ENCODE peak calls at places on chromosomes 16 and 17, in six cellular contexts. One of them, this sample, is unnamed.

GRCh38 chr17:30104575-30105339 is 11.9 kb upstream of the NSRP1 start:
- DNase-seq in fibroblast of pulmonary artery: peak; percentile 92
- DNase-seq in heart right ventricle: peak; percentile 84
- DNase-seq in adrenal gland: peak; percentile 81
- DNase-seq in BJ: no peak
- DNase-seq in coronary artery: peak; percentile 79
- DNase-seq in this sample: peak; percentile 78

GRCh38 chr17:7262192-7263070 is at the start of gene CLDN7:
- DNase-seq in heart right ventricle: no peak
- DNase-seq in BJ: no peak
- DNase-seq in fibroblast of pulmonary artery: no peak
- DNase-seq in coronary artery: no peak
- DNase-seq in adrenal gland: no peak
- DNase-seq in this sample: peak; percentile 26

GRCh38 chr17:3912827-3913226 is 3.4 kb downstream of the P2RX1 start:
- DNase-seq in coronary artery: no peak
- DNase-seq in heart right ventricle: no peak
- DNase-seq in fibroblast of pulmonary artery: no peak
- DNase-seq in BJ: no peak
- DNase-seq in adrenal gland: no peak
- DNase-seq in this sample: no peak

GRCh38 chr17:37643829-37644228 is 583 bp upstream of the DDX52 start:
- DNase-seq in BJ: no peak
- DNase-seq in coronary artery: no peak
- DNase-seq in heart right ventricle: no peak
- DNase-seq in adrenal gland: peak; percentile 33
- DNase-seq in fibroblast of pulmonary artery: peak; percentile 28
- DNase-seq in this sample: no peak

GRCh38 chr17:76725580-76726230 is 701 bp downstream of the JMJD6 start:
- DNase-seq in fibroblast of pulmonary artery: peak; percentile 28
- DNase-seq in adrenal gland: peak; percentile 92
- DNase-seq in coronary artery: peak; percentile 91
- DNase-seq in heart right ventricle: peak; percentile 85
- DNase-seq in BJ: no peak
- DNase-seq in this sample: no peak

GRCh38 chr17:50295021-50295420 is 20.8 kb downstream of the TMEM92 start:
- DNase-seq in adrenal gland: no peak
- DNase-seq in heart right ventricle: no peak
- DNase-seq in coronary artery: no peak
- DNase-seq in BJ: no peak
- DNase-seq in fibroblast of pulmonary artery: no peak
- DNase-seq in this sample: no peak

GRCh38 chr17:62657664-62658063 is 30.2 kb downstream of the MRC2 start:
- DNase-seq in fibroblast of pulmonary artery: no peak
- DNase-seq in adrenal gland: no peak
- DNase-seq in heart right ventricle: no peak
- DNase-seq in coronary artery: no peak
- DNase-seq in BJ: no peak
- DNase-seq in this sample: no peak

GRCh38 chr16:21703589-21704174 is 39.9 kb downstream of the OTOA start:
- DNase-seq in coronary artery: no peak
- DNase-seq in heart right ventricle: no peak
- DNase-seq in BJ: no peak
- DNase-seq in fibroblast of pulmonary artery: no peak
- DNase-seq in adrenal gland: no peak
- DNase-seq in this sample: no peak

GRCh38 chr17:47318197-47318918 is 5.4 kb upstream of the EFCAB13 start:
- DNase-seq in coronary artery: no peak
- DNase-seq in adrenal gland: no peak
- DNase-seq in fibroblast of pulmonary artery: no peak
- DNase-seq in heart right ventricle: no peak
- DNase-seq in BJ: no peak
- DNase-seq in this sample: no peak
- TF ChIP-seq CTCF in coronary artery: no peak
- TF ChIP-seq CTCF in adrenal gland: no peak
- TF ChIP-seq CTCF in fibroblast of pulmonary artery: no peak
- TF ChIP-seq CTCF in heart right ventricle: no peak
- TF ChIP-seq CTCF in BJ: no peak
- TF ChIP-seq CTCF in this sample: no peak

GRCh38 chr17:39153541-39154111 is 2.2 kb upstream of the PLXDC1 start:
- DNase-seq in fibroblast of pulmonary artery: peak; percentile 90
- DNase-seq in BJ: peak; percentile 43
- DNase-seq in coronary artery: peak; percentile 96
- DNase-seq in adrenal gland: peak; percentile 94
- DNase-seq in heart right ventricle: peak; percentile 95
- DNase-seq in this sample: peak; percentile 95
- TF ChIP-seq CTCF in fibroblast of pulmonary artery: peak; percentile 25
- TF ChIP-seq CTCF in BJ: peak; percentile 13
- TF ChIP-seq CTCF in coronary artery: no peak
- TF ChIP-seq CTCF in adrenal gland: peak; percentile 40
- TF ChIP-seq CTCF in heart right ventricle: peak; percentile 16
- TF ChIP-seq CTCF in this sample: no peak

DNA sequence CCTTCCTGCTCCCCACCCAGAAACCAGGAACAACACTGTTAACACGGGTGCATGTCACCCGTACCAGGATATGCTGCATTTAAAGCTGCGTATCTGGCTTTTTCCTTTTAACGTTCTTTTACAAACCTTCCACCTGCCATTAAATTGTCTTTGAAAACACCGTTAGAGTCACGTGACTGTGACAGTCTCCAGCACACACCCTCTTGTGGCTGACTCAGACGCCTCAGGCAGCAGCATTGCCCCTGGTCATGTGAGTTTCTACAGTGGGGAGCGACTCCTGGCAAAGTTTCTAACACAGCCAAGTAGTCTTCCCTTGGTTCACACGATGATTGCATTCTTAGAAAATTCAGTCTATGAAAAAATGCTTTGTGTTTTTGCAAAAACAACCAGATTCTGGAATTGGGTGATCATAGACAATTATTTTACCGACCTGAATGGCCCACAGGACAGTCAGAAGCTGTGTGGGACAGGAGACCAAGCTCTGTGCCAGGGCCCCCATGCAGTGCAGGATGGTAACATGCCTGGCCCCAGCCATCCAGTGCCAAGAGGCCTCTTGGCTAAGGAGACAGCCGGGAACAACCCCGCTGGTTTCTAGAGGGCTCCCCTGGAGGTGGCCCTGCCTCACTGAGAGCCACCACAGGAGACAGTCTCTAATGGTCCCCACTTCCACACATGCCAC is 199.1 kb downstream of the KATNIP start:
- DNase-seq in coronary artery: no peak
- DNase-seq in fibroblast of pulmonary artery: peak; percentile 65
- DNase-seq in adrenal gland: peak; percentile 29
- DNase-seq in BJ: peak; percentile 85
- DNase-seq in heart right ventricle: peak; percentile 20
- DNase-seq in this sample: peak; percentile 19
- TF ChIP-seq CTCF in coronary artery: no peak
- TF ChIP-seq CTCF in fibroblast of pulmonary artery: peak; percentile 19
- TF ChIP-seq CTCF in adrenal gland: no peak
- TF ChIP-seq CTCF in BJ: peak; percentile 17
- TF ChIP-seq CTCF in heart right ventricle: peak; percentile 41
- TF ChIP-seq CTCF in this sample: no peak

GRCh38 chr17:82864721-82865240 is 25.0 kb upstream of the ZNF750 start:
- DNase-seq in fibroblast of pulmonary artery: no peak
- DNase-seq in BJ: no peak
- DNase-seq in coronary artery: no peak
- DNase-seq in heart right ventricle: no peak
- DNase-seq in adrenal gland: no peak
- DNase-seq in this sample: no peak
- TF ChIP-seq CTCF in fibroblast of pulmonary artery: no peak
- TF ChIP-seq CTCF in BJ: no peak
- TF ChIP-seq CTCF in coronary artery: no peak
- TF ChIP-seq CTCF in heart right ventricle: no peak
- TF ChIP-seq CTCF in adrenal gland: no peak
- TF ChIP-seq CTCF in this sample: no peak

DNA sequence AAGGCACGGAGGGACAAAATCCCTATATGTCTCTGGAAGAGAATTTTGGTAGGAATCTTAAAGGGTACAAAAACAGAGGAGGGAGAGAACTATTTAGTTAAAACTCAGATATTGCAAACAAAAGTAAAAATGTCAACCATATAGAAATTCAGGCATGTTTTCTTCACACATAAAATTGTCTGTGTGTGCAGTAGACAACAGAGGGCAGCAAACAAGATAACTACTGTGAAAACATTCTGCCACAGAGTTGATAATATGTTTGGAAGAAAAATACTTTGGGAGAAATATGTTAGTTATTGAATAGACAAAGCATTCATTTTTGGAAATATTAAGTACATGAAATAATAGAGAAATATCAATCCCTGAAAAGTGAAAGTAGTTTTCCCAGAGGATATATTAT is 56.2 kb downstream of the SNX11 start:
- DNase-seq in coronary artery: no peak
- DNase-seq in BJ: no peak
- DNase-seq in adrenal gland: no peak
- DNase-seq in heart right ventricle: no peak
- DNase-seq in fibroblast of pulmonary artery: no peak
- DNase-seq in this sample: no peak
- TF ChIP-seq CTCF in coronary artery: no peak
- TF ChIP-seq CTCF in BJ: no peak
- TF ChIP-seq CTCF in adrenal gland: no peak
- TF ChIP-seq CTCF in heart right ventricle: no peak
- TF ChIP-seq CTCF in fibroblast of pulmonary artery: peak; percentile 15
- TF ChIP-seq CTCF in this sample: no peak

DNA sequence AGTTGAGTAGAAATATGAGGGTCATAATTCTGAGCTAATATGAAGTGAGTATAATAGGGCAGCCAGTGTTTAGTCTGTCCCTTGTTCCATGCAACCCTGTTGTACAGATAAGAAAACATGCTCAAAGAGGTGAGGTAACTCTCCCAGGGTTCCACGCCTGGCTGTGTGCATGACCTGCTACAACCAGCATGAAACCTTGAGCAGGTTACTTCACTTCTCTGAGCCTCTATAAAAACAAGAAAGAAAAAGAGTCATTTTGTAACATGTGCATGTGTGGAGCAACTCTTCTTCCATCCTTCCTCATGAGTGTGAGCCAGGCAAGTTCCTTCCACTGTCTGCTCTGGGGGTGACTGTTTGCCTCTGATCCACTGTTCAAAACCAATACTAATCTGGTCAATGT is 21.7 kb downstream of the GFOD2 start:
- DNase-seq in coronary artery: no peak
- DNase-seq in fibroblast of pulmonary artery: no peak
- DNase-seq in BJ: no peak
- DNase-seq in heart right ventricle: no peak
- DNase-seq in adrenal gland: no peak
- DNase-seq in this sample: no peak
- TF ChIP-seq CTCF in coronary artery: no peak
- TF ChIP-seq CTCF in fibroblast of pulmonary artery: no peak
- TF ChIP-seq CTCF in BJ: no peak
- TF ChIP-seq CTCF in heart right ventricle: no peak
- TF ChIP-seq CTCF in adrenal gland: no peak
- TF ChIP-seq CTCF in this sample: no peak

DNA sequence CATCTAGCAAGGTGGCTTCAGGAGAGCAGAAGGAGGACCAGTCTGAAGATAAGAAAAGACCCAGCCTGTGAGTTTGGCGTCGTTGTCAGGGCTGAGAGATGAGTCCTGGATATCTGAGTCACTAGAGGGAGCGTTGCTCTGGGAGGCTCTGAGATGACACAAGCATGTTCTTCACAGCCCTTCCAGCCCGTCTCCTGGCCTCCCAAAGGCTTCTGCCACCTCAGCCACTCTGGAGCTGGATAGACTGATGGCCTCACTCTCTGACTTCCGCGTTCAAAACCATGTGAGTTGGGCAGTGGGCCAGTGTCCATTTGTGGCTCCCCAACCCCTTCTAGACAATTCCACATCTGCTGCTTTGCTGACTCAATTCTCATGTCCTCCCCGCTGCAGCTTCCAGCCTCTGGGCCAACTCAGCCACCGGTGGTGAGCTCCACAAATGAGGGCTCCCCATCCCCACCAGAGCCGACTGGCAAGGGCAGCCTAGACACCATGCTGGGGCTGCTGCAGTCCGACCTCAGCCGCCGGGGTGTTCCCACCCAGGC is 2.3 kb downstream of the TGFB1I1 start:
- DNase-seq in adrenal gland: no peak
- DNase-seq in coronary artery: no peak
- DNase-seq in BJ: peak; percentile 63
- DNase-seq in heart right ventricle: no peak
- DNase-seq in fibroblast of pulmonary artery: peak; percentile 59
- DNase-seq in this sample: no peak
- TF ChIP-seq CTCF in adrenal gland: no peak
- TF ChIP-seq CTCF in coronary artery: no peak
- TF ChIP-seq CTCF in BJ: peak; percentile 21
- TF ChIP-seq CTCF in heart right ventricle: no peak
- TF ChIP-seq CTCF in fibroblast of pulmonary artery: no peak
- TF ChIP-seq CTCF in this sample: no peak

DNA sequence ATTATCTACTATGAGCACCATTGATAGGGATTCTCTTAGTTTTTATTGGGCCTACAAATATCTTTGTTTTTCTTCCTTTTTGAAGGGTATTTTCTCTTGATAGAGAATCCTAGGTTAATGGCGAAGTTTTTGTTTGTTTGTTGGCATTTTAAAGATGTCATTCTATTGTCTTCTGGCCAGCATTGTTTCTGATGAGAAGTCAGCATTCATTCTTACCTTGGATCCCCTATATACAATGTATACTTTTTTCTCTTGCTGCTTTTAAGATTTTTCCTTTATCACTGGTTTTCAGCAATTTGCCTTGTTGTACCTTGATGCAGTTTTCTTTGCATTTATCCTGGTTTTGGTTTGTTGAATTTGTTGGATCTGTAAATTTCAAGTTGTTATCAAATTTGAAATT is 130.1 kb downstream of the TOX3 start:
- DNase-seq in heart right ventricle: no peak
- DNase-seq in fibroblast of pulmonary artery: no peak
- DNase-seq in BJ: no peak
- DNase-seq in coronary artery: no peak
- DNase-seq in adrenal gland: no peak
- DNase-seq in this sample: no peak
- TF ChIP-seq CTCF in heart right ventricle: no peak
- TF ChIP-seq CTCF in fibroblast of pulmonary artery: no peak
- TF ChIP-seq CTCF in BJ: no peak
- TF ChIP-seq CTCF in coronary artery: no peak
- TF ChIP-seq CTCF in adrenal gland: no peak
- TF ChIP-seq CTCF in this sample: no peak

GRCh38 chr17:74085434-74085833 is 118.0 kb upstream of the RPL38 start:
- DNase-seq in heart right ventricle: no peak
- DNase-seq in adrenal gland: no peak
- DNase-seq in fibroblast of pulmonary artery: no peak
- DNase-seq in BJ: no peak
- DNase-seq in coronary artery: no peak
- DNase-seq in this sample: no peak
- TF ChIP-seq CTCF in heart right ventricle: no peak
- TF ChIP-seq CTCF in adrenal gland: no peak
- TF ChIP-seq CTCF in fibroblast of pulmonary artery: peak; percentile 12
- TF ChIP-seq CTCF in BJ: no peak
- TF ChIP-seq CTCF in coronary artery: no peak
- TF ChIP-seq CTCF in this sample: peak; percentile 21

This sample was measured in endothelial cell.